ENCODE peak calls at places on chromosome 9, in six cellular contexts. One of them, this sample, is unnamed.

GRCh38 chr9:101477736-101478135 is 42.2 kb upstream of the ALDOB start:
- DNase-seq in IMR-90: peak
- DNase-seq in GM23248: peak
- DNase-seq in fibroblast of lung: peak
- DNase-seq in OCI-LY7: no peak
- DNase-seq in HCT116: no peak
- DNase-seq in this sample: no peak

GRCh38 chr9:71326360-71326759 is 204.9 kb upstream of the TRPM3 start:
- DNase-seq in GM23248: no peak
- DNase-seq in IMR-90: no peak
- DNase-seq in HCT116: no peak
- DNase-seq in fibroblast of lung: no peak
- DNase-seq in OCI-LY7: no peak
- DNase-seq in this sample: peak

GRCh38 chr9:136514022-136514714 is 31.3 kb upstream of the SEC16A start:
- DNase-seq in fibroblast of lung: no peak
- DNase-seq in GM23248: peak
- DNase-seq in IMR-90: no peak
- DNase-seq in HCT116: no peak
- DNase-seq in OCI-LY7: no peak
- DNase-seq in this sample: no peak

GRCh38 chr9:4382722-4383317 is 83.0 kb upstream of the GLIS3 start:
- DNase-seq in IMR-90: peak
- DNase-seq in GM23248: peak
- DNase-seq in OCI-LY7: no peak
- DNase-seq in HCT116: peak
- DNase-seq in fibroblast of lung: peak
- DNase-seq in this sample: peak

GRCh38 chr9:71003346-71003745 is 118.1 kb downstream of the TRPM3 start:
- DNase-seq in IMR-90: no peak
- DNase-seq in OCI-LY7: no peak
- DNase-seq in GM23248: no peak
- DNase-seq in HCT116: no peak
- DNase-seq in fibroblast of lung: no peak
- DNase-seq in this sample: no peak

GRCh38 chr9:90842984-90843383 is 41.4 kb downstream of the SYK start:
- DNase-seq in OCI-LY7: no peak
- DNase-seq in fibroblast of lung: no peak
- DNase-seq in HCT116: no peak
- DNase-seq in GM23248: no peak
- DNase-seq in IMR-90: no peak
- DNase-seq in this sample: no peak

GRCh38 chr9:111433082-111433481 is 51.1 kb downstream of the ECPAS start:
- DNase-seq in HCT116: no peak
- DNase-seq in IMR-90: no peak
- DNase-seq in GM23248: no peak
- DNase-seq in fibroblast of lung: no peak
- DNase-seq in OCI-LY7: no peak
- DNase-seq in this sample: no peak

GRCh38 chr9:85243921-85244320 is 497.8 kb downstream of the AGTPBP1 start:
- DNase-seq in HCT116: no peak
- DNase-seq in IMR-90: no peak
- DNase-seq in GM23248: no peak
- DNase-seq in OCI-LY7: no peak
- DNase-seq in fibroblast of lung: no peak
- DNase-seq in this sample: no peak

GRCh38 chr9:122001491-122002201 is 91.5 kb downstream of the TTLL11 start:
- DNase-seq in fibroblast of lung: peak
- DNase-seq in GM23248: peak
- DNase-seq in OCI-LY7: no peak
- DNase-seq in IMR-90: peak
- DNase-seq in HCT116: no peak
- DNase-seq in this sample: no peak

GRCh38 chr9:87147803-87148202 is 200.5 kb upstream of the GAS1 start:
- DNase-seq in fibroblast of lung: no peak
- DNase-seq in GM23248: no peak
- DNase-seq in OCI-LY7: no peak
- DNase-seq in HCT116: no peak
- DNase-seq in IMR-90: no peak
- DNase-seq in this sample: no peak

GRCh38 chr9:87149794-87150193 is 202.5 kb upstream of the GAS1 start:
- DNase-seq in GM23248: peak
- DNase-seq in OCI-LY7: no peak
- DNase-seq in IMR-90: peak
- DNase-seq in fibroblast of lung: peak
- DNase-seq in HCT116: no peak
- DNase-seq in this sample: no peak

GRCh38 chr9:87152206-87152605 is 204.9 kb upstream of the GAS1 start:
- DNase-seq in HCT116: no peak
- DNase-seq in GM23248: no peak
- DNase-seq in IMR-90: no peak
- DNase-seq in OCI-LY7: no peak
- DNase-seq in fibroblast of lung: no peak
- DNase-seq in this sample: no peak

GRCh38 chr9:87148391-87149237 is 201.3 kb upstream of the GAS1 start:
- DNase-seq in fibroblast of lung: peak
- DNase-seq in HCT116: no peak
- DNase-seq in GM23248: peak
- DNase-seq in IMR-90: peak
- DNase-seq in OCI-LY7: no peak
- DNase-seq in this sample: no peak
- H2AFZ ChIP-seq in fibroblast of lung: peak
- H2AFZ ChIP-seq in HCT116: no peak
- H2AFZ ChIP-seq in GM23248: peak
- H2AFZ ChIP-seq in IMR-90: peak
- H2AFZ ChIP-seq in OCI-LY7: no peak
- H2AFZ ChIP-seq in this sample: peak

GRCh38 chr9:91857291-91857781 is 92.7 kb downstream of the ROR2 start:
- DNase-seq in GM23248: no peak
- DNase-seq in fibroblast of lung: peak
- DNase-seq in OCI-LY7: no peak
- DNase-seq in HCT116: no peak
- DNase-seq in IMR-90: peak
- DNase-seq in this sample: no peak
- H2AFZ ChIP-seq in GM23248: no peak
- H2AFZ ChIP-seq in fibroblast of lung: no peak
- H2AFZ ChIP-seq in OCI-LY7: no peak
- H2AFZ ChIP-seq in HCT116: no peak
- H2AFZ ChIP-seq in IMR-90: peak
- H2AFZ ChIP-seq in this sample: no peak

GRCh38 chr9:130243015-130243881 is 22.3 kb upstream of the HMCN2 start:
- DNase-seq in HCT116: peak
- DNase-seq in OCI-LY7: peak
- DNase-seq in fibroblast of lung: no peak
- DNase-seq in GM23248: peak
- DNase-seq in IMR-90: peak
- DNase-seq in this sample: peak

GRCh38 chr9:130241198-130241535 is 24.4 kb upstream of the HMCN2 start:
- DNase-seq in OCI-LY7: no peak
- DNase-seq in IMR-90: no peak
- DNase-seq in HCT116: no peak
- DNase-seq in fibroblast of lung: no peak
- DNase-seq in GM23248: no peak
- DNase-seq in this sample: no peak

GRCh38 chr9:130240410-130241197 is 25.0 kb upstream of the HMCN2 start:
- DNase-seq in fibroblast of lung: peak
- DNase-seq in OCI-LY7: peak
- DNase-seq in HCT116: peak
- DNase-seq in IMR-90: peak
- DNase-seq in GM23248: peak
- DNase-seq in this sample: peak

GRCh38 chr9:130243882-130244170 is 21.7 kb upstream of the HMCN2 start:
- DNase-seq in OCI-LY7: no peak
- DNase-seq in fibroblast of lung: no peak
- DNase-seq in IMR-90: no peak
- DNase-seq in HCT116: no peak
- DNase-seq in GM23248: no peak
- DNase-seq in this sample: no peak

DNA sequence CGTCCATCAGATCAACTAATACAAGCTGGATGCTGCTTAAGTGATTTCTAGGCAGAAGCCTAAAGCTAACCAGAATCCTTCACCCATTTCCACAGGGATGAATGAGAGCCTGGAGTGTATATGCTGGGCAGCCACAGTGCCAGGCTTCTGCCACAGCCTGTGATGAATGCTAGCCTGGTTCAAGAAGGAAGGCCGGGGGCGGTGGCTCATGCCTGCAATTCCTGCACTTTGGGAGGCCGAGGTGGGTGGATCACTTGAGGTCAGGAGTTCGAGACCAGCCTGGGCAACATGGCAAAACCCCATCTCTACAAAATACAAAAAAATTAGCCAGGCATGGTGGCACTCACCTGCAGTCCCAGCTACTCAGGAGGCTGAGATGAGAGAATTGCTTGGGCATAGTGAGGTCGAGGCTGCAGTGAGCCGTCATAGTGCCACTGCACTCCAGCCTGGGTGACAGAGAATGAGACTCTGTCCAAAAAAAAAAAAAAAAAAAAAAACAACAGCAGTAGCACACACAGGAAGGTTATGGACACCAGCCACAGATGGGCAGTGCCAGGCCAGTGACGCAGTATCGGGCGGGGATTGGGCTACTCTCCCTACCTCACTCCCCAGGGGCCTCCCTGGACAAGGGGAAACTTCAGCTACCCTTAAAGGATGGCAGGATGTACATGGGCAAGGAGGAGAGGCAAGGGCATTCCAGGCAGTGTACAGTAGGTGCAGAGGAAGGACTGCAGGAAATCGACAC is 23.1 kb upstream of the HMCN2 start:
- DNase-seq in GM23248: no peak
- DNase-seq in HCT116: no peak
- DNase-seq in OCI-LY7: no peak
- DNase-seq in fibroblast of lung: no peak
- DNase-seq in IMR-90: no peak
- DNase-seq in this sample: no peak
- H2AFZ ChIP-seq in GM23248: peak
- H2AFZ ChIP-seq in HCT116: peak
- H2AFZ ChIP-seq in OCI-LY7: peak
- H2AFZ ChIP-seq in fibroblast of lung: no peak
- H2AFZ ChIP-seq in IMR-90: peak
- H2AFZ ChIP-seq in this sample: no peak

DNA sequence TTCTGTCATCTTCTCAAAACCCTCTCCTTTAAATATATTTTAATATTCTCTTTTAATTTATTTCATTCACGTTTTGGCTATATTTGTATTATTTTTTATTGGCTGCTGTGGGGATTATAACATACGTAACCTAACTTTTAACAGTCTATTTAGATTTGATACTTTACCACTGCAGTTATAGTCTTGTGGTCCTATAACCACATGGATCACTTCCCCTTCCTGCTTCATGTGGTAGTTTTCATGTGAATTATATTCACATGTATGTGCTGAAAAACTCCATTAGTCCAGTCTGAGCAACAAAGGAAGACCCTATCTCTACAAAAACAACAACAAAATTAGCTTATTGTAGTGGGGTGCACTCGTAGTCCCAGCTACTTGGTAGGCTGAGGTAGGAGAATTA is 34.3 kb downstream of the CENPP start:
- DNase-seq in GM23248: no peak
- DNase-seq in IMR-90: no peak
- DNase-seq in fibroblast of lung: no peak
- DNase-seq in HCT116: no peak
- DNase-seq in OCI-LY7: no peak
- DNase-seq in this sample: no peak
- H2AFZ ChIP-seq in GM23248: no peak
- H2AFZ ChIP-seq in IMR-90: no peak
- H2AFZ ChIP-seq in fibroblast of lung: no peak
- H2AFZ ChIP-seq in HCT116: no peak
- H2AFZ ChIP-seq in OCI-LY7: no peak
- H2AFZ ChIP-seq in this sample: no peak

GRCh38 chr9:114227288-114228033 is 72.1 kb downstream of the COL27A1 start:
- DNase-seq in OCI-LY7: no peak
- DNase-seq in IMR-90: no peak
- DNase-seq in HCT116: no peak
- DNase-seq in GM23248: no peak
- DNase-seq in fibroblast of lung: no peak
- DNase-seq in this sample: no peak

GRCh38 chr9:114230068-114230467 is 74.7 kb downstream of the COL27A1 start:
- DNase-seq in fibroblast of lung: no peak
- DNase-seq in IMR-90: no peak
- DNase-seq in HCT116: no peak
- DNase-seq in GM23248: no peak
- DNase-seq in OCI-LY7: no peak
- DNase-seq in this sample: no peak

GRCh38 chr9:114226289-114227055 is 71.1 kb downstream of the COL27A1 start:
- DNase-seq in OCI-LY7: no peak
- DNase-seq in fibroblast of lung: no peak
- DNase-seq in GM23248: no peak
- DNase-seq in HCT116: no peak
- DNase-seq in IMR-90: no peak
- DNase-seq in this sample: no peak

GRCh38 chr9:114229236-114229635 is 73.9 kb downstream of the COL27A1 start:
- DNase-seq in GM23248: no peak
- DNase-seq in IMR-90: no peak
- DNase-seq in HCT116: no peak
- DNase-seq in fibroblast of lung: no peak
- DNase-seq in OCI-LY7: no peak
- DNase-seq in this sample: no peak

DNA sequence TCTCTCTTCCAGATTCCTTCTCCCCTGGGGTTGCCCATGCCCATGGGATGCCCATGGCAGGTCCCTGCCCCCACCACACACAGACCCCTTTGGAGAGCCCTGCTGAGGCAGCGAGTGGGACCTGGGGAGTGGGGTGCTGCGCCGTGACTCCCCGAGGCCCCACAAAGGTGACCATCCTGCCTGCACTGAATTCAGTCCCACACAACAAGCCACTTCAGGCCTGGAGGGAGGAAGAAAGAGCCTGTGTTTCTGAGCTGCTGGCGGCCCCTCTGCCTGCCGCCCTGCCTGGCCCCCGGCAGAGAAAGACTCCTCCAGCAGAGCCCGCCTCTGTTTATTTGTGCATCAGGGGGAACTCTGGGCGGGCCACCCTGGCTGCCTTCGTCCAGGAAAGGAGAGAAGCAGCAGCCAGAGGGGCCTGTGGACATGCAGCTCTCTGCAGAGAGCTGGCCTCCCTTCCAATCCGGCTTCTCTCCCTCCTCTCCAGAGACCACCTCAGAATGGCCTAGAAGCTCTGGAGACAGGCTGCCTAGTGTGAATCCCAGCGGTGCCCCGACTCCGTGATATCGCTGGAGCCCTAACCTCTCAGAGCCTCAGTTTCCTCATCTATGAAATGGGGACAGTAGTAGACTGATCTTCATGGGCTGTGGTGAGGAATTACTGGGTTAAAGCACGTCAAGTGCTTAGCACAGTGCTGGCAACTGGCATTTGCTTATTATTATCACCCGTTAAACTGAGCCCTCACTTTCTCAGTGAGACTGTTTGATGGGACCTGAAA is 72.9 kb downstream of the COL27A1 start:
- DNase-seq in fibroblast of lung: no peak
- DNase-seq in IMR-90: no peak
- DNase-seq in HCT116: no peak
- DNase-seq in GM23248: no peak
- DNase-seq in OCI-LY7: no peak
- DNase-seq in this sample: no peak
- H2AFZ ChIP-seq in fibroblast of lung: no peak
- H2AFZ ChIP-seq in IMR-90: no peak
- H2AFZ ChIP-seq in HCT116: no peak
- H2AFZ ChIP-seq in GM23248: no peak
- H2AFZ ChIP-seq in OCI-LY7: no peak
- H2AFZ ChIP-seq in this sample: no peak

GRCh38 chr9:133505186-133505830 is 19.5 kb downstream of the MYMK start:
- DNase-seq in IMR-90: peak
- DNase-seq in fibroblast of lung: peak
- DNase-seq in OCI-LY7: no peak
- DNase-seq in HCT116: no peak
- DNase-seq in GM23248: peak
- DNase-seq in this sample: no peak
- H2AFZ ChIP-seq in IMR-90: no peak
- H2AFZ ChIP-seq in fibroblast of lung: no peak
- H2AFZ ChIP-seq in OCI-LY7: no peak
- H2AFZ ChIP-seq in HCT116: no peak
- H2AFZ ChIP-seq in GM23248: no peak
- H2AFZ ChIP-seq in this sample: no peak